ENCODE peak calls at places on chromosomes 6 and 20, in nine cellular contexts. E, U, G, P, K, X, J, F and N are unnamed samples.
A peak's percentile ranks its signal among the peaks of the same experiment; 100 is the strongest.

GRCh38 chr6:3835055-3835731 is 14.0 kb upstream of the FAM50B start:
- DNase-seq in E (peak; percentile 30), U (peak; percentile 37), G (no peak), P (peak; percentile 40), K (no peak), X (no peak), J (no peak), F (peak; percentile 81), N (no peak)

GRCh38 chr6:149451361-149452061 is 33.3 kb downstream of the ZC3H12D start:
- DNase-seq in E (no peak), U (no peak), G (no peak), P (peak; percentile 55), K (no peak), X (no peak), J (no peak), F (peak; percentile 65), N (peak; percentile 84)

GRCh38 chr6:116410945-116411623 is 40.3 kb downstream of the DSE start:
- DNase-seq in E (peak; percentile 38), U (no peak), G (no peak), P (no peak), K (peak; percentile 48), X (no peak), J (peak; percentile 27), F (peak; percentile 22), N (no peak)

GRCh38 chr20:32439132-32439829 is 81.2 kb downstream of the ASXL1 start:
- DNase-seq in E (no peak), U (no peak), G (no peak), P (no peak), K (peak; percentile 66), X (peak; percentile 60), J (no peak), F (peak; percentile 17), N (no peak)

GRCh38 chr6:10518461-10519216 is 2.5 kb upstream of the GCNT2 start:
- DNase-seq in E (no peak), U (no peak), G (no peak), P (peak; percentile 50), K (peak; percentile 75), X (no peak), J (peak; percentile 77), F (peak; percentile 45), N (no peak)

GRCh38 chr20:40678286-40678835 is 10.7 kb downstream of the MAFB start:
- DNase-seq in E (no peak), U (no peak), G (no peak), P (no peak), K (no peak), X (no peak), J (no peak), F (no peak), N (no peak)

GRCh38 chr20:23126281-23127061 is 40.3 kb upstream of the CD93 start:
- DNase-seq in E (no peak), U (no peak), G (no peak), P (no peak), K (no peak), X (peak; percentile 35), J (no peak), F (no peak), N (peak; percentile 34)

GRCh38 chr6:127345521-127345920 is 2.1 kb upstream of the ECHDC1 start:
- DNase-seq in E (no peak), U (no peak), G (no peak), P (no peak), K (no peak), X (no peak), J (peak; percentile 62), F (no peak), N (no peak)

GRCh38 chr20:32528905-32529670 is 56.0 kb downstream of the NOL4L start:
- DNase-seq in E (no peak), U (no peak), G (no peak), P (no peak), K (no peak), X (peak; percentile 67), J (no peak), F (no peak), N (peak; percentile 38)

GRCh38 chr20:24657878-24658620 is 188.6 kb downstream of the SYNDIG1 start:
- DNase-seq in E (no peak), U (no peak), G (no peak), P (no peak), K (no peak), X (no peak), J (no peak), F (no peak), N (no peak)

GRCh38 chr6:93621400-93621799 is 202.0 kb upstream of the EPHA7 start:
- DNase-seq in E (no peak), U (no peak), G (no peak), P (no peak), K (no peak), X (no peak), J (no peak), F (no peak), N (no peak)

GRCh38 chr20:6767536-6768227 is at the start of gene BMP2:
- DNase-seq in E (peak; percentile 47), U (peak; percentile 70), G (peak; percentile 20), P (peak; percentile 61), K (peak; percentile 51), X (peak; percentile 64), J (peak; percentile 28), F (peak; percentile 91), N (peak; percentile 87)

GRCh38 chr6:50091641-50092040 is 41.9 kb upstream of the DEFB112 start:
- DNase-seq in E (no peak), U (no peak), G (no peak), P (no peak), K (no peak), X (no peak), J (peak; percentile 77), F (no peak), N (no peak)

GRCh38 chr6:31725502-31726350 is 2.6 kb downstream of the MPIG6B start:
- DNase-seq in E (no peak), U (no peak), G (no peak), P (no peak), K (no peak), X (no peak), J (no peak), F (no peak), N (no peak)

GRCh38 chr6:104638841-104639290 is 220.9 kb downstream of the HACE1 start:
- DNase-seq in E (no peak), U (no peak), G (no peak), P (no peak), K (no peak), X (no peak), J (no peak), F (no peak), N (no peak)

GRCh38 chr20:58817748-58818147 is 33.0 kb downstream of the GNAS-AS1 start:
- DNase-seq in E (no peak), U (no peak), G (no peak), P (no peak), K (no peak), X (no peak), J (no peak), F (no peak), N (no peak)

GRCh38 chr20:4006640-4007039 is 8.7 kb downstream of the RNF24 start:
- DNase-seq in E (peak; percentile 63), U (peak; percentile 80), G (no peak), P (peak; percentile 40), K (no peak), X (no peak), J (no peak), F (no peak), N (no peak)

GRCh38 chr20:63490416-63490815 is 8.5 kb downstream of the EEF1A2 start:
- DNase-seq in E (no peak), U (no peak), G (no peak), P (no peak), K (no peak), X (no peak), J (no peak), F (no peak), N (no peak)

GRCh38 chr6:26031595-26032386 is 55.4 kb upstream of the HFE start:
- DNase-seq in E (peak; percentile 91), U (peak; percentile 75), G (peak; percentile 64), P (peak; percentile 99), K (peak; percentile 94), X (peak; percentile 83), J (peak; percentile 99), F (peak; percentile 94), N (peak; percentile 86)

GRCh38 chr6:134449781-134450180 is 131.9 kb upstream of the SGK1 start:
- DNase-seq in E (no peak), U (no peak), G (no peak), P (no peak), K (no peak), X (no peak), J (no peak), F (no peak), N (no peak)

GRCh38 chr6:30071081-30071818 is 4.3 kb downstream of the PPP1R11 start:
- DNase-seq in E (no peak), U (no peak), G (no peak), P (peak; percentile 66), K (no peak), X (no peak), J (no peak), F (peak; percentile 68), N (no peak)
- H3K27me3 ChIP-seq in E (peaks cover 53% of the 10 kb centered on the region), U (peaks cover 25% of the 10 kb centered on the region), G (peaks cover 57% of the 10 kb centered on the region), P (peaks cover 69% of the 10 kb centered on the region), K (peaks cover 34% of the 10 kb centered on the region), X (no peaks in the 10 kb centered on the region), J (peaks cover 3% of the 10 kb centered on the region), F (peaks cover 68% of the 10 kb centered on the region), N (peaks cover 19% of the 10 kb centered on the region)

DNA sequence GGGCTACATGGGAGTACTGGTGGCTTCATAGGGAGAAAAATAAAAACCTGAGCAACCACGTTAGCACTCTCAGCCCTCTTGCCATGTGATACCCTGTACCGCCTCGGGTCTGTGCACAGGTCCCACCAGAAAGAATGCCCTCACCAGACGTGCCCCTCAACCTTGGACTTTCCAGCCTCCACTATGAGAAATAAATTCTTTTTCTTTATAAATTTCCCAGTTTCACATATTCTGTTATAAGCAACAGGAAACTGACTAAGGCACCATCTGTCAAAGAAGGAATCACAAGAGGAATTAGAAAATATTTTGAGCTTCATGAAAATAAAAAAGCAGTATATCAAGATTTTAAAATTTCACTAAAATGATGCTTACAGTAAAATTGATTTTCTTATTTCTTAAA is 168.4 kb upstream of the BMP5 start:
- DNase-seq in E (no peak), U (no peak), G (no peak), P (no peak), K (no peak), X (no peak), J (no peak), F (no peak), N (no peak)
- H3K4me1 ChIP-seq in E (no peaks in the 10 kb centered on the region), U (no peaks in the 10 kb centered on the region), G (no peaks in the 10 kb centered on the region), P (no peaks in the 10 kb centered on the region), K (no peaks in the 10 kb centered on the region), X (peaks cover 18% of the 10 kb centered on the region), J (peaks cover 7% of the 10 kb centered on the region), F (no peaks in the 10 kb centered on the region), N (no peaks in the 10 kb centered on the region)

DNA sequence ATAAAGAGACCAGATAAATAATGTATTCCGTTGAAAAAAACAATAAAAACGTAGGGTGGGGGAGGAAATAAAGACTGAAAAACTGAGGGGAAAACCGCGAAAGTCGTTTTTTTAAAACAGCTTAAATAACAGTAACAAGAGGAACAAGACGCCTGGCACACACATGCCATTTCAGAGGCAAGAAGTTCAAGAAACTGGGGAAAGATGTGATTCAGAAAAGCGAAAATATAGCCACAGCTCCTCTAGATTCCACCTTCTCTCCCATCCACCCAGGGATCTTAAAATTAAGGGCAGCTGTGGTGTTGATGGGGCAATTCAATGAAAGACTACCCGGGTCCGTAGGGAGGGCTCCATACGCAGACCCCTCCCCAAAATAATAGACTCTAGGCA is 1.3 kb downstream of the EPB41L2 start:
- DNase-seq in E (no peak), U (no peak), G (no peak), P (no peak), K (no peak), X (no peak), J (no peak), F (no peak), N (no peak)
- H3K27me3 ChIP-seq in E (no peaks in the 10 kb centered on the region), U (no peaks in the 10 kb centered on the region), G (no peaks in the 10 kb centered on the region), P (peaks cover 23% of the 10 kb centered on the region), K (no peaks in the 10 kb centered on the region), X (no peaks in the 10 kb centered on the region), J (no peaks in the 10 kb centered on the region), F (no peaks in the 10 kb centered on the region), N (peaks cover 18% of the 10 kb centered on the region)

GRCh38 chr6:39847216-39847615 is 55.0 kb downstream of the DAAM2 start:
- DNase-seq in E (peak; percentile 61), U (peak; percentile 66), G (no peak), P (peak; percentile 32), K (no peak), X (no peak), J (no peak), F (no peak), N (no peak)
- H3K4me1 ChIP-seq in E (peaks cover 69% of the 10 kb centered on the region), U (peaks cover 86% of the 10 kb centered on the region), G (no peaks in the 10 kb centered on the region), P (no peaks in the 10 kb centered on the region), K (no peaks in the 10 kb centered on the region), X (no peaks in the 10 kb centered on the region), J (no peaks in the 10 kb centered on the region), F (peaks cover 5% of the 10 kb centered on the region), N (peaks cover 17% of the 10 kb centered on the region)